ENCODE peak calls at places on chromosome 1, in ten cellular contexts. One of them, this sample, is unnamed.

GRCh38 chr1:98030483-98030882 is 109.6 kb upstream of the DPYD start:
- DNase-seq in HS-5: peak; percentile 47
- DNase-seq in NCI-H510A: no peak
- DNase-seq in stimulated activated naive B cell treated with anti-CD40 and anti-IgM and Interleukin-4, amounts not matched to agents 10 μg/mL and 1 μg/mL and 100 μg/mL, for 72 hours: no peak
- DNase-seq in NCI-H774: no peak
- DNase-seq in RWPE2: no peak
- DNase-seq in GM12865: no peak
- DNase-seq in left ventricle myocardium superior: no peak
- DNase-seq in 8988T: no peak
- DNase-seq in H9: no peak
- DNase-seq in this sample: no peak

GRCh38 chr1:43324810-43325209 is 12.8 kb upstream of the MPL start:
- DNase-seq in GM12865: no peak
- DNase-seq in 8988T: no peak
- DNase-seq in NCI-H774: no peak
- DNase-seq in left ventricle myocardium superior: no peak
- DNase-seq in H9: no peak
- DNase-seq in RWPE2: no peak
- DNase-seq in HS-5: no peak
- DNase-seq in NCI-H510A: no peak
- DNase-seq in stimulated activated naive B cell treated with anti-CD40 and anti-IgM and Interleukin-4, amounts not matched to agents 10 μg/mL and 1 μg/mL and 100 μg/mL, for 72 hours: no peak
- DNase-seq in this sample: peak; percentile 37

GRCh38 chr1:8345621-8346415 is 27.9 kb downstream of the SLC45A1 start:
- DNase-seq in GM12865: no peak
- DNase-seq in H9: peak; percentile 20
- DNase-seq in HS-5: no peak
- DNase-seq in NCI-H510A: no peak
- DNase-seq in RWPE2: no peak
- DNase-seq in stimulated activated naive B cell treated with anti-CD40 and anti-IgM and Interleukin-4, amounts not matched to agents 10 μg/mL and 1 μg/mL and 100 μg/mL, for 72 hours: no peak
- DNase-seq in left ventricle myocardium superior: no peak
- DNase-seq in NCI-H774: no peak
- DNase-seq in 8988T: no peak
- DNase-seq in this sample: no peak

GRCh38 chr1:118900643-118901440 is 87.3 kb downstream of the TBX15 start:
- DNase-seq in NCI-H774: no peak
- DNase-seq in H9: no peak
- DNase-seq in HS-5: no peak
- DNase-seq in left ventricle myocardium superior: no peak
- DNase-seq in 8988T: no peak
- DNase-seq in NCI-H510A: no peak
- DNase-seq in stimulated activated naive B cell treated with anti-CD40 and anti-IgM and Interleukin-4, amounts not matched to agents 10 μg/mL and 1 μg/mL and 100 μg/mL, for 72 hours: no peak
- DNase-seq in GM12865: no peak
- DNase-seq in RWPE2: no peak
- DNase-seq in this sample: no peak

GRCh38 chr1:185529673-185530072 is 204.5 kb upstream of the HMCN1 start:
- DNase-seq in H9: no peak
- DNase-seq in HS-5: no peak
- DNase-seq in GM12865: no peak
- DNase-seq in left ventricle myocardium superior: no peak
- DNase-seq in NCI-H774: no peak
- DNase-seq in NCI-H510A: no peak
- DNase-seq in 8988T: no peak
- DNase-seq in RWPE2: no peak
- DNase-seq in stimulated activated naive B cell treated with anti-CD40 and anti-IgM and Interleukin-4, amounts not matched to agents 10 μg/mL and 1 μg/mL and 100 μg/mL, for 72 hours: no peak
- DNase-seq in this sample: no peak

GRCh38 chr1:54716299-54717047 is 812 bp downstream of the TTC4 start:
- DNase-seq in GM12865: no peak
- DNase-seq in NCI-H774: no peak
- DNase-seq in NCI-H510A: no peak
- DNase-seq in left ventricle myocardium superior: no peak
- DNase-seq in RWPE2: no peak
- DNase-seq in HS-5: peak; percentile 59
- DNase-seq in 8988T: no peak
- DNase-seq in H9: no peak
- DNase-seq in stimulated activated naive B cell treated with anti-CD40 and anti-IgM and Interleukin-4, amounts not matched to agents 10 μg/mL and 1 μg/mL and 100 μg/mL, for 72 hours: no peak
- DNase-seq in this sample: no peak

GRCh38 chr1:63612564-63612963 is 19.4 kb downstream of the PGM1 start:
- DNase-seq in NCI-H510A: no peak
- DNase-seq in GM12865: no peak
- DNase-seq in H9: no peak
- DNase-seq in stimulated activated naive B cell treated with anti-CD40 and anti-IgM and Interleukin-4, amounts not matched to agents 10 μg/mL and 1 μg/mL and 100 μg/mL, for 72 hours: no peak
- DNase-seq in left ventricle myocardium superior: no peak
- DNase-seq in RWPE2: no peak
- DNase-seq in HS-5: no peak
- DNase-seq in NCI-H774: no peak
- DNase-seq in 8988T: no peak
- DNase-seq in this sample: no peak

GRCh38 chr1:55718758-55719671 is 503.9 kb upstream of the USP24 start:
- DNase-seq in HS-5: peak; percentile 99
- DNase-seq in GM12865: no peak
- DNase-seq in NCI-H774: no peak
- DNase-seq in H9: peak; percentile 28
- DNase-seq in stimulated activated naive B cell treated with anti-CD40 and anti-IgM and Interleukin-4, amounts not matched to agents 10 μg/mL and 1 μg/mL and 100 μg/mL, for 72 hours: no peak
- DNase-seq in left ventricle myocardium superior: peak; percentile 42
- DNase-seq in 8988T: no peak
- DNase-seq in NCI-H510A: no peak
- DNase-seq in RWPE2: peak; percentile 88
- DNase-seq in this sample: no peak

GRCh38 chr1:220726634-220727033 is 21.5 kb upstream of the MTARC2 start:
- DNase-seq in GM12865: peak; percentile 26
- DNase-seq in H9: no peak
- DNase-seq in stimulated activated naive B cell treated with anti-CD40 and anti-IgM and Interleukin-4, amounts not matched to agents 10 μg/mL and 1 μg/mL and 100 μg/mL, for 72 hours: no peak
- DNase-seq in RWPE2: no peak
- DNase-seq in HS-5: no peak
- DNase-seq in 8988T: no peak
- DNase-seq in NCI-H774: no peak
- DNase-seq in left ventricle myocardium superior: no peak
- DNase-seq in NCI-H510A: no peak
- DNase-seq in this sample: no peak

GRCh38 chr1:70840260-70840953 is 207.2 kb downstream of the PTGER3 start:
- DNase-seq in GM12865: no peak
- DNase-seq in left ventricle myocardium superior: no peak
- DNase-seq in H9: no peak
- DNase-seq in HS-5: no peak
- DNase-seq in NCI-H774: no peak
- DNase-seq in NCI-H510A: no peak
- DNase-seq in RWPE2: no peak
- DNase-seq in 8988T: no peak
- DNase-seq in stimulated activated naive B cell treated with anti-CD40 and anti-IgM and Interleukin-4, amounts not matched to agents 10 μg/mL and 1 μg/mL and 100 μg/mL, for 72 hours: no peak
- DNase-seq in this sample: no peak

GRCh38 chr1:185267701-185268100 is 49.3 kb downstream of the IVNS1ABP start:
- DNase-seq in stimulated activated naive B cell treated with anti-CD40 and anti-IgM and Interleukin-4, amounts not matched to agents 10 μg/mL and 1 μg/mL and 100 μg/mL, for 72 hours: no peak
- DNase-seq in HS-5: no peak
- DNase-seq in GM12865: no peak
- DNase-seq in 8988T: no peak
- DNase-seq in left ventricle myocardium superior: no peak
- DNase-seq in RWPE2: no peak
- DNase-seq in NCI-H510A: no peak
- DNase-seq in H9: no peak
- DNase-seq in NCI-H774: no peak
- DNase-seq in this sample: no peak

GRCh38 chr1:62782197-62782886 is 1.6 kb upstream of the ATG4C start:
- DNase-seq in NCI-H774: no peak
- DNase-seq in H9: no peak
- DNase-seq in NCI-H510A: no peak
- DNase-seq in left ventricle myocardium superior: no peak
- DNase-seq in 8988T: no peak
- DNase-seq in stimulated activated naive B cell treated with anti-CD40 and anti-IgM and Interleukin-4, amounts not matched to agents 10 μg/mL and 1 μg/mL and 100 μg/mL, for 72 hours: no peak
- DNase-seq in GM12865: no peak
- DNase-seq in RWPE2: no peak
- DNase-seq in HS-5: peak; percentile 32
- DNase-seq in this sample: no peak

GRCh38 chr1:233543338-233544255 is 70.3 kb upstream of the KCNK1 start:
- DNase-seq in NCI-H510A: no peak
- DNase-seq in H9: no peak
- DNase-seq in left ventricle myocardium superior: no peak
- DNase-seq in 8988T: peak; percentile 51
- DNase-seq in GM12865: no peak
- DNase-seq in stimulated activated naive B cell treated with anti-CD40 and anti-IgM and Interleukin-4, amounts not matched to agents 10 μg/mL and 1 μg/mL and 100 μg/mL, for 72 hours: no peak
- DNase-seq in RWPE2: peak; percentile 84
- DNase-seq in HS-5: peak; percentile 88
- DNase-seq in NCI-H774: no peak
- DNase-seq in this sample: no peak

GRCh38 chr1:104665300-104665699 is 915.6 kb downstream of the AMY1C start:
- DNase-seq in 8988T: no peak
- DNase-seq in stimulated activated naive B cell treated with anti-CD40 and anti-IgM and Interleukin-4, amounts not matched to agents 10 μg/mL and 1 μg/mL and 100 μg/mL, for 72 hours: no peak
- DNase-seq in RWPE2: no peak
- DNase-seq in left ventricle myocardium superior: no peak
- DNase-seq in H9: no peak
- DNase-seq in HS-5: no peak
- DNase-seq in NCI-H774: no peak
- DNase-seq in NCI-H510A: no peak
- DNase-seq in GM12865: no peak
- DNase-seq in this sample: no peak